ENCODE peak calls at places on chromosome 7, in seven cellular contexts. R, J, Y, C, O, F and B are unnamed samples.

GRCh38 chr7:139035588-139036353 is at the start of gene ZC3HAV1L:
- DNase-seq in R (peak), J (peak), Y (peak), C (peak), O (peak), F (peak), B (peak)

GRCh38 chr7:42068554-42069280 is 168.3 kb downstream of the GLI3 start:
- DNase-seq in R (no peak), J (no peak), Y (no peak), C (no peak), O (no peak), F (no peak), B (no peak)

GRCh38 chr7:99252166-99252895 is 20.3 kb upstream of the MYH16 start:
- DNase-seq in R (no peak), J (no peak), Y (no peak), C (no peak), O (no peak), F (no peak), B (no peak)

GRCh38 chr7:28036748-28037147 is 143.8 kb downstream of the JAZF1 start:
- DNase-seq in R (no peak), J (no peak), Y (no peak), C (no peak), O (no peak), F (no peak), B (peak)

GRCh38 chr7:102991540-102992214 is 78.9 kb downstream of the LRRC17 start:
- DNase-seq in R (no peak), J (peak), Y (no peak), C (no peak), O (peak), F (no peak), B (no peak)

GRCh38 chr7:140673063-140673769 is 471 bp downstream of the ADCK2 start:
- DNase-seq in R (peak), J (peak), Y (peak), C (no peak), O (peak), F (peak), B (no peak)

GRCh38 chr7:44981035-44981706 is 2.4 kb upstream of the MYO1G start:
- DNase-seq in R (no peak), J (no peak), Y (peak), C (no peak), O (no peak), F (no peak), B (no peak)

GRCh38 chr7:33888206-33888605 is 17.1 kb upstream of the BMPER start:
- DNase-seq in R (no peak), J (no peak), Y (no peak), C (no peak), O (peak), F (no peak), B (no peak)

GRCh38 chr7:67821116-67821515 is 824.5 kb downstream of the TYW1 start:
- DNase-seq in R (peak), J (no peak), Y (no peak), C (no peak), O (no peak), F (no peak), B (peak)

GRCh38 chr7:117087639-117088396 is 134.5 kb downstream of the ST7 start:
- DNase-seq in R (no peak), J (no peak), Y (no peak), C (no peak), O (no peak), F (no peak), B (no peak)

GRCh38 chr7:149489391-149490024 is 8.1 kb downstream of the ZNF746 start:
- DNase-seq in R (no peak), J (no peak), Y (no peak), C (no peak), O (peak), F (no peak), B (peak)

GRCh38 chr7:55509322-55509721 is 63.0 kb downstream of the VOPP1 start:
- DNase-seq in R (no peak), J (no peak), Y (no peak), C (no peak), O (no peak), F (no peak), B (no peak)

GRCh38 chr7:136741941-136742340 is 126.5 kb upstream of the CHRM2 start:
- DNase-seq in R (no peak), J (no peak), Y (no peak), C (no peak), O (no peak), F (no peak), B (no peak)

GRCh38 chr7:26365077-26365896 is 73.6 kb downstream of the SNX10 start:
- DNase-seq in R (peak), J (peak), Y (peak), C (peak), O (peak), F (peak), B (peak)

GRCh38 chr7:47938574-47939165 is 9.6 kb downstream of the PKD1L1 start:
- DNase-seq in R (no peak), J (no peak), Y (no peak), C (no peak), O (no peak), F (no peak), B (peak)